ENCODE peak calls at places on chromosomes 2 and 18, in five cellular contexts. One of them, this sample, is unnamed.

GRCh38 chr2:20190862-20191713 is 33.8 kb downstream of the SDC1 start:
- DNase-seq in effector memory CD4-positive, alpha-beta T cell: no peak
- DNase-seq in KBM-7: no peak
- DNase-seq in left cardiac atrium: no peak
- DNase-seq in NCI-H774: no peak
- DNase-seq in this sample: no peak

GRCh38 chr18:63182861-63183260 is 136.7 kb downstream of the BCL2 start:
- DNase-seq in left cardiac atrium: no peak
- DNase-seq in NCI-H774: no peak
- DNase-seq in KBM-7: no peak
- DNase-seq in effector memory CD4-positive, alpha-beta T cell: no peak
- DNase-seq in this sample: no peak

GRCh38 chr2:239819974-239820555 is 205.1 kb downstream of the NDUFA10 start:
- DNase-seq in left cardiac atrium: no peak
- DNase-seq in NCI-H774: no peak
- DNase-seq in KBM-7: no peak
- DNase-seq in effector memory CD4-positive, alpha-beta T cell: no peak
- DNase-seq in this sample: no peak

GRCh38 chr2:159362816-159363251 is 76.3 kb upstream of the WDSUB1 start:
- DNase-seq in left cardiac atrium: no peak
- DNase-seq in effector memory CD4-positive, alpha-beta T cell: no peak
- DNase-seq in KBM-7: no peak
- DNase-seq in NCI-H774: no peak
- DNase-seq in this sample: no peak

GRCh38 chr2:121999273-121999672 is 243.8 kb downstream of the TSN start:
- DNase-seq in NCI-H774: no peak
- DNase-seq in left cardiac atrium: no peak
- DNase-seq in effector memory CD4-positive, alpha-beta T cell: no peak
- DNase-seq in KBM-7: peak
- DNase-seq in this sample: no peak

GRCh38 chr2:17800693-17801458 is 15.4 kb upstream of the MSGN1 start:
- DNase-seq in KBM-7: no peak
- DNase-seq in NCI-H774: no peak
- DNase-seq in left cardiac atrium: no peak
- DNase-seq in effector memory CD4-positive, alpha-beta T cell: no peak
- DNase-seq in this sample: no peak

GRCh38 chr2:80670763-80671162 is 366.2 kb upstream of the LRRTM1 start:
- DNase-seq in left cardiac atrium: no peak
- DNase-seq in NCI-H774: no peak
- DNase-seq in KBM-7: no peak
- DNase-seq in effector memory CD4-positive, alpha-beta T cell: no peak
- DNase-seq in this sample: no peak

GRCh38 chr2:133657591-133657990 is 89.3 kb upstream of the NCKAP5 start:
- DNase-seq in NCI-H774: no peak
- DNase-seq in left cardiac atrium: no peak
- DNase-seq in effector memory CD4-positive, alpha-beta T cell: no peak
- DNase-seq in KBM-7: no peak
- DNase-seq in this sample: no peak

GRCh38 chr2:102422910-102423309 is at the start of gene IL18RAP:
- DNase-seq in KBM-7: no peak
- DNase-seq in effector memory CD4-positive, alpha-beta T cell: no peak
- DNase-seq in left cardiac atrium: no peak
- DNase-seq in NCI-H774: no peak
- DNase-seq in this sample: no peak

GRCh38 chr2:17539993-17540812 is at the start of gene VSNL1:
- DNase-seq in KBM-7: no peak
- DNase-seq in effector memory CD4-positive, alpha-beta T cell: no peak
- DNase-seq in left cardiac atrium: peak
- DNase-seq in NCI-H774: peak
- DNase-seq in this sample: peak

GRCh38 chr2:38406597-38407110 is 29.6 kb upstream of the ATL2 start:
- DNase-seq in KBM-7: no peak
- DNase-seq in effector memory CD4-positive, alpha-beta T cell: no peak
- DNase-seq in NCI-H774: no peak
- DNase-seq in left cardiac atrium: peak
- DNase-seq in this sample: no peak